ENCODE peak calls at places on chromosome 14, in six cellular contexts. One of them, this sample, is unnamed.

GRCh38 chr14:22974530-22975313 is 7.6 kb downstream of the AJUBA start:
- DNase-seq in cardiac fibroblast: peak; percentile 50
- DNase-seq in CD8-positive, alpha-beta T cell: no peak
- DNase-seq in upper lobe of left lung: no peak
- DNase-seq in foreskin keratinocyte: no peak
- DNase-seq in GM20000: no peak
- DNase-seq in this sample: no peak

GRCh38 chr14:100842799-100843198 is 16.9 kb downstream of the MEG3 start:
- DNase-seq in cardiac fibroblast: peak; percentile 78
- DNase-seq in CD8-positive, alpha-beta T cell: no peak
- DNase-seq in upper lobe of left lung: no peak
- DNase-seq in foreskin keratinocyte: no peak
- DNase-seq in GM20000: no peak
- DNase-seq in this sample: no peak

GRCh38 chr14:74595006-74595735 is 16.9 kb downstream of the LTBP2 start:
- DNase-seq in cardiac fibroblast: peak; percentile 87
- DNase-seq in CD8-positive, alpha-beta T cell: no peak
- DNase-seq in upper lobe of left lung: no peak
- DNase-seq in foreskin keratinocyte: no peak
- DNase-seq in GM20000: no peak
- DNase-seq in this sample: no peak

GRCh38 chr14:55383039-55383438 is 28.6 kb downstream of the ATG14 start:
- DNase-seq in cardiac fibroblast: no peak
- DNase-seq in CD8-positive, alpha-beta T cell: no peak
- DNase-seq in upper lobe of left lung: peak; percentile 23
- DNase-seq in foreskin keratinocyte: no peak
- DNase-seq in GM20000: no peak
- DNase-seq in this sample: no peak

GRCh38 chr14:73241481-73242165 is 4.3 kb downstream of the PAPLN start:
- DNase-seq in cardiac fibroblast: no peak
- DNase-seq in CD8-positive, alpha-beta T cell: no peak
- DNase-seq in upper lobe of left lung: peak; percentile 10
- DNase-seq in foreskin keratinocyte: peak; percentile 45
- DNase-seq in GM20000: peak; percentile 13
- DNase-seq in this sample: no peak

GRCh38 chr14:42947991-42948390 is 1341.3 kb downstream of the LRFN5 start:
- DNase-seq in cardiac fibroblast: no peak
- DNase-seq in CD8-positive, alpha-beta T cell: no peak
- DNase-seq in upper lobe of left lung: no peak
- DNase-seq in foreskin keratinocyte: no peak
- DNase-seq in GM20000: no peak
- DNase-seq in this sample: no peak

GRCh38 chr14:67221248-67221981 is 19.8 kb upstream of the PALS1 start:
- DNase-seq in cardiac fibroblast: peak; percentile 18
- DNase-seq in CD8-positive, alpha-beta T cell: no peak
- DNase-seq in upper lobe of left lung: no peak
- DNase-seq in foreskin keratinocyte: peak; percentile 77
- DNase-seq in GM20000: no peak
- DNase-seq in this sample: no peak

GRCh38 chr14:63933110-63933509 is 80.3 kb downstream of the SYNE2 start:
- DNase-seq in cardiac fibroblast: no peak
- DNase-seq in CD8-positive, alpha-beta T cell: no peak
- DNase-seq in upper lobe of left lung: no peak
- DNase-seq in foreskin keratinocyte: peak; percentile 14
- DNase-seq in GM20000: no peak
- DNase-seq in this sample: no peak

GRCh38 chr14:36655963-36656768 is 5.5 kb upstream of the PAX9 start:
- DNase-seq in cardiac fibroblast: no peak
- DNase-seq in CD8-positive, alpha-beta T cell: no peak
- DNase-seq in upper lobe of left lung: no peak
- DNase-seq in foreskin keratinocyte: no peak
- DNase-seq in GM20000: no peak
- DNase-seq in this sample: peak; percentile 46

GRCh38 chr14:72169521-72169920 is 237.3 kb downstream of the RGS6 start:
- DNase-seq in cardiac fibroblast: no peak
- DNase-seq in CD8-positive, alpha-beta T cell: no peak
- DNase-seq in upper lobe of left lung: no peak
- DNase-seq in foreskin keratinocyte: no peak
- DNase-seq in GM20000: no peak
- DNase-seq in this sample: no peak

GRCh38 chr14:34983148-34983760 is 462 bp downstream of the SRP54 start:
- DNase-seq in cardiac fibroblast: no peak
- DNase-seq in CD8-positive, alpha-beta T cell: no peak
- DNase-seq in upper lobe of left lung: no peak
- DNase-seq in foreskin keratinocyte: no peak
- DNase-seq in GM20000: no peak
- DNase-seq in this sample: no peak

GRCh38 chr14:61406670-61407069 is 85.3 kb downstream of the PRKCH start:
- DNase-seq in cardiac fibroblast: no peak
- DNase-seq in CD8-positive, alpha-beta T cell: no peak
- DNase-seq in upper lobe of left lung: no peak
- DNase-seq in foreskin keratinocyte: no peak
- DNase-seq in GM20000: no peak
- DNase-seq in this sample: no peak

GRCh38 chr14:91154851-91155625 is 41.2 kb downstream of the DGLUCY start:
- DNase-seq in cardiac fibroblast: peak; percentile 73
- DNase-seq in CD8-positive, alpha-beta T cell: peak; percentile 34
- DNase-seq in upper lobe of left lung: peak; percentile 52
- DNase-seq in foreskin keratinocyte: no peak
- DNase-seq in GM20000: no peak
- DNase-seq in this sample: no peak

GRCh38 chr14:59482471-59483331 is 1.5 kb downstream of the L3HYPDH start:
- DNase-seq in cardiac fibroblast: peak; percentile 86
- DNase-seq in CD8-positive, alpha-beta T cell: no peak
- DNase-seq in upper lobe of left lung: peak; percentile 25
- DNase-seq in foreskin keratinocyte: peak; percentile 79
- DNase-seq in GM20000: no peak
- DNase-seq in this sample: no peak

GRCh38 chr14:55532645-55533309 is 47.2 kb upstream of the KTN1 start:
- DNase-seq in cardiac fibroblast: no peak
- DNase-seq in CD8-positive, alpha-beta T cell: no peak
- DNase-seq in upper lobe of left lung: no peak
- DNase-seq in foreskin keratinocyte: no peak
- DNase-seq in GM20000: no peak
- DNase-seq in this sample: no peak

GRCh38 chr14:37583358-37584210 is 11.5 kb downstream of the FOXA1 start:
- DNase-seq in cardiac fibroblast: no peak
- DNase-seq in CD8-positive, alpha-beta T cell: no peak
- DNase-seq in upper lobe of left lung: peak; percentile 57
- DNase-seq in foreskin keratinocyte: no peak
- DNase-seq in GM20000: peak; percentile 16
- DNase-seq in this sample: peak; percentile 8

GRCh38 chr14:32345311-32345771 is 16.2 kb downstream of the AKAP6 start:
- DNase-seq in cardiac fibroblast: peak; percentile 24
- DNase-seq in CD8-positive, alpha-beta T cell: no peak
- DNase-seq in upper lobe of left lung: no peak
- DNase-seq in foreskin keratinocyte: peak; percentile 97
- DNase-seq in GM20000: no peak
- DNase-seq in this sample: no peak

GRCh38 chr14:23481992-23482813 is 12.7 kb downstream of the NGDN start:
- DNase-seq in cardiac fibroblast: no peak
- DNase-seq in CD8-positive, alpha-beta T cell: no peak
- DNase-seq in upper lobe of left lung: no peak
- DNase-seq in foreskin keratinocyte: no peak
- DNase-seq in GM20000: no peak
- DNase-seq in this sample: no peak

GRCh38 chr14:69876221-69876847 is 2.9 kb upstream of the SMOC1 start:
- DNase-seq in cardiac fibroblast: no peak
- DNase-seq in CD8-positive, alpha-beta T cell: no peak
- DNase-seq in upper lobe of left lung: no peak
- DNase-seq in foreskin keratinocyte: no peak
- DNase-seq in GM20000: no peak
- DNase-seq in this sample: no peak

GRCh38 chr14:61568572-61569011 is 126.7 kb upstream of the HIF1A start:
- DNase-seq in cardiac fibroblast: no peak
- DNase-seq in CD8-positive, alpha-beta T cell: peak; percentile 77
- DNase-seq in upper lobe of left lung: peak; percentile 53
- DNase-seq in foreskin keratinocyte: no peak
- DNase-seq in GM20000: peak; percentile 76
- DNase-seq in this sample: peak; percentile 77

GRCh38 chr14:85479306-85479705 is 50.6 kb upstream of the FLRT2 start:
- DNase-seq in cardiac fibroblast: no peak
- DNase-seq in CD8-positive, alpha-beta T cell: no peak
- DNase-seq in upper lobe of left lung: no peak
- DNase-seq in foreskin keratinocyte: no peak
- DNase-seq in GM20000: no peak
- DNase-seq in this sample: no peak

GRCh38 chr14:20278414-20278813 is 27.3 kb downstream of the TTC5 start:
- DNase-seq in cardiac fibroblast: peak; percentile 33
- DNase-seq in CD8-positive, alpha-beta T cell: peak; percentile 30
- DNase-seq in upper lobe of left lung: no peak
- DNase-seq in foreskin keratinocyte: no peak
- DNase-seq in GM20000: no peak
- DNase-seq in this sample: no peak

GRCh38 chr14:104224516-104225281 is 86.3 kb downstream of the KIF26A start:
- DNase-seq in cardiac fibroblast: no peak
- DNase-seq in CD8-positive, alpha-beta T cell: no peak
- DNase-seq in upper lobe of left lung: no peak
- DNase-seq in foreskin keratinocyte: no peak
- DNase-seq in GM20000: peak; percentile 62
- DNase-seq in this sample: peak; percentile 55
- TF ChIP-seq CTCF in cardiac fibroblast: no peak
- TF ChIP-seq CTCF in CD8-positive, alpha-beta T cell: no peak
- TF ChIP-seq CTCF in upper lobe of left lung: no peak
- TF ChIP-seq CTCF in foreskin keratinocyte: no peak
- TF ChIP-seq CTCF in GM20000: no peak
- TF ChIP-seq CTCF in this sample: peak; percentile 52

GRCh38 chr14:38608244-38608643 is 352.4 kb upstream of the CLEC14A start:
- DNase-seq in cardiac fibroblast: no peak
- DNase-seq in CD8-positive, alpha-beta T cell: no peak
- DNase-seq in upper lobe of left lung: no peak
- DNase-seq in foreskin keratinocyte: no peak
- DNase-seq in GM20000: no peak
- DNase-seq in this sample: no peak

GRCh38 chr14:38605193-38606114 is 349.6 kb upstream of the CLEC14A start:
- DNase-seq in cardiac fibroblast: peak; percentile 2
- DNase-seq in CD8-positive, alpha-beta T cell: no peak
- DNase-seq in upper lobe of left lung: no peak
- DNase-seq in foreskin keratinocyte: no peak
- DNase-seq in GM20000: no peak
- DNase-seq in this sample: no peak
- TF ChIP-seq CTCF in cardiac fibroblast: no peak
- TF ChIP-seq CTCF in CD8-positive, alpha-beta T cell: no peak
- TF ChIP-seq CTCF in upper lobe of left lung: no peak
- TF ChIP-seq CTCF in foreskin keratinocyte: no peak
- TF ChIP-seq CTCF in GM20000: no peak
- TF ChIP-seq CTCF in this sample: no peak

DNA sequence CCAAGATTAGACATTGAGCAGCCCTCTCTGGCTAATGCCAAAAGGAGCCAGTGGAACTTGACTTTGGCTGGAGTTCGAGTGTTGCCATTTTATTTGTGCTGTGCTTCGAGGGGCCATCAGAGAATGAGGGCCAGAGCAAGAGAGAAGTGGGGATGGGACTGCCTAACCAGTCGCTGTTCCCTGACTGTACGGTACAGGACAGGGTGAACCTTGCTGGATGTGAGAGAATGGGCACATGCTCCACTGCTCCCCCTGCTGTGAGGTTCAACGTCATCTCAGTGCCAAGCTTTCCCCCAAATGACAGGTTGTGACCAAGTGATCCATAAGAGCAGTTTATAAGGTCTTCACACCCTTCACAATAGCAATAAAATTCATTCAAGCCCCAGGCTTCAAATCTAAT is 55.1 kb upstream of the BCL11B start:
- DNase-seq in cardiac fibroblast: no peak
- DNase-seq in CD8-positive, alpha-beta T cell: no peak
- DNase-seq in upper lobe of left lung: no peak
- DNase-seq in foreskin keratinocyte: no peak
- DNase-seq in GM20000: no peak
- DNase-seq in this sample: peak; percentile 4
- TF ChIP-seq CTCF in cardiac fibroblast: no peak
- TF ChIP-seq CTCF in CD8-positive, alpha-beta T cell: no peak
- TF ChIP-seq CTCF in upper lobe of left lung: no peak
- TF ChIP-seq CTCF in foreskin keratinocyte: peak; percentile 33
- TF ChIP-seq CTCF in GM20000: no peak
- TF ChIP-seq CTCF in this sample: peak; percentile 23

GRCh38 chr14:77804592-77804991 is 4.7 kb downstream of the ADCK1 start:
- DNase-seq in cardiac fibroblast: peak; percentile 12
- DNase-seq in CD8-positive, alpha-beta T cell: no peak
- DNase-seq in upper lobe of left lung: no peak
- DNase-seq in foreskin keratinocyte: no peak
- DNase-seq in GM20000: peak; percentile 49
- DNase-seq in this sample: peak; percentile 61
- TF ChIP-seq CTCF in cardiac fibroblast: peak; percentile 44
- TF ChIP-seq CTCF in CD8-positive, alpha-beta T cell: no peak
- TF ChIP-seq CTCF in upper lobe of left lung: no peak
- TF ChIP-seq CTCF in foreskin keratinocyte: peak; percentile 59
- TF ChIP-seq CTCF in GM20000: peak; percentile 42
- TF ChIP-seq CTCF in this sample: peak; percentile 69

DNA sequence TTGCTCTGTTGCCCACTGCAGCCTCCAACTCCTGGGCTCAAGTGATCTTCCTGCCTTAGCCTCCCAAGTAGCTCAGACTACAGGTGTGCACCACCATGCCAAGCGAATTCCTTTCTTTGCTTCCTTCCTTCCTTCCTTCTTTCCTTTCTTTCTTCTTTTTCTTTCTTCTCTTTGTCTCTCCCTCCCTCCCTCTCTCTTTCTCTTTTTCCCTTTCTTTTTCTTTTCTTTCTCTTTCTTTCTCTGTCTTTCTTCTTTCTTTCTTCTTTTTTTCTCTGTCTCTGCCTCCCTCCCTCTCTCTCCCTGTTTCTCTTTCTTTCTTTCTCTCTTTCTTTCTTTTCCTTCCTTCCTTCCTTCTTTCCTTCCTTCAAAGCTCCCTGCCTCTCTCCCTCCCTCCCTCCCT is 52.9 kb downstream of the LGMN start:
- DNase-seq in cardiac fibroblast: no peak
- DNase-seq in CD8-positive, alpha-beta T cell: no peak
- DNase-seq in upper lobe of left lung: no peak
- DNase-seq in foreskin keratinocyte: no peak
- DNase-seq in GM20000: no peak
- DNase-seq in this sample: no peak
- TF ChIP-seq CTCF in cardiac fibroblast: no peak
- TF ChIP-seq CTCF in CD8-positive, alpha-beta T cell: peak; percentile 17
- TF ChIP-seq CTCF in upper lobe of left lung: no peak
- TF ChIP-seq CTCF in foreskin keratinocyte: no peak
- TF ChIP-seq CTCF in GM20000: no peak
- TF ChIP-seq CTCF in this sample: no peak

GRCh38 chr14:78921856-78922255 is 751.7 kb downstream of the NRXN3 start:
- DNase-seq in cardiac fibroblast: peak; percentile 33
- DNase-seq in CD8-positive, alpha-beta T cell: no peak
- DNase-seq in upper lobe of left lung: no peak
- DNase-seq in foreskin keratinocyte: peak; percentile 34
- DNase-seq in GM20000: no peak
- DNase-seq in this sample: no peak
- TF ChIP-seq CTCF in cardiac fibroblast: no peak
- TF ChIP-seq CTCF in CD8-positive, alpha-beta T cell: no peak
- TF ChIP-seq CTCF in upper lobe of left lung: no peak
- TF ChIP-seq CTCF in foreskin keratinocyte: no peak
- TF ChIP-seq CTCF in GM20000: no peak
- TF ChIP-seq CTCF in this sample: no peak